ENCODE peak calls at places on chromosomes 16 and 17, in eight cellular contexts. D is body of pancreas; Q is heart right ventricle; O is endothelial cell of umbilical vein; A is lower leg skin; N is lower lobe of right lung; F is ascending aorta; H is effector memory CD4-positive, alpha-beta T cell. E is an unnamed sample.

GRCh38 chr16:49856741-49857330 is 924 bp upstream of the ZNF423 start:
- DNase-seq in D (peak; percentile 78), Q (peak; percentile 87), O (peak; percentile 77), A (peak; percentile 95), N (peak; percentile 75), F (no peak), H (no peak), E (peak; percentile 11)

GRCh38 chr17:74354123-74354522 is 7.5 kb downstream of the BTBD17 start:
- DNase-seq in D (no peak), Q (no peak), O (no peak), A (no peak), N (no peak), F (no peak), H (no peak), E (no peak)

GRCh38 chr17:48294989-48295892 is 134.8 kb downstream of the SKAP1 start:
- DNase-seq in D (no peak), Q (no peak), O (peak; percentile 76), A (no peak), N (no peak), F (no peak), H (no peak), E (no peak)

GRCh38 chr17:10325036-10325435 is 47.8 kb downstream of the MYH13 start:
- DNase-seq in D (no peak), Q (no peak), O (no peak), A (no peak), N (no peak), F (no peak), H (no peak), E (no peak)

GRCh38 chr17:12568358-12569251 is 97.1 kb upstream of the MYOCD start:
- DNase-seq in D (no peak), Q (no peak), O (no peak), A (no peak), N (no peak), F (no peak), H (no peak), E (no peak)

GRCh38 chr17:31308372-31308905 is 5.4 kb downstream of the EVI2B start:
- DNase-seq in D (no peak), Q (no peak), O (no peak), A (no peak), N (no peak), F (no peak), H (no peak), E (no peak)

GRCh38 chr17:68759343-68760140 is 158.4 kb upstream of the FAM20A start:
- DNase-seq in D (peak; percentile 90), Q (peak; percentile 88), O (peak; percentile 91), A (peak; percentile 97), N (peak; percentile 91), F (peak; percentile 74), H (no peak), E (peak; percentile 75)

GRCh38 chr17:11492511-11492910 is 105.8 kb upstream of the DNAH9 start:
- DNase-seq in D (no peak), Q (no peak), O (no peak), A (no peak), N (no peak), F (no peak), H (no peak), E (no peak)

GRCh38 chr16:84406006-84406963 is 37.9 kb downstream of the ATP2C2 start:
- DNase-seq in D (no peak), Q (no peak), O (no peak), A (no peak), N (no peak), F (no peak), H (no peak), E (no peak)

GRCh38 chr17:3318336-3318735 is 20.2 kb upstream of the OR3A1 start:
- DNase-seq in D (no peak), Q (no peak), O (no peak), A (no peak), N (no peak), F (no peak), H (no peak), E (no peak)

GRCh38 chr17:47205419-47205963 is 3.7 kb upstream of the MYL4 start:
- DNase-seq in D (peak; percentile 71), Q (peak; percentile 54), O (no peak), A (no peak), N (peak; percentile 82), F (no peak), H (peak; percentile 51), E (no peak)
- H3K4me3 ChIP-seq in D (no peak overlapping the region), Q (no peak overlapping the region), O (no peak overlapping the region), A (no peak overlapping the region), N (peak overlapping the region; percentile 10), F (peak overlapping the region; percentile 0), H (peak overlapping the region; percentile 20), E (no peak overlapping the region)

DNA sequence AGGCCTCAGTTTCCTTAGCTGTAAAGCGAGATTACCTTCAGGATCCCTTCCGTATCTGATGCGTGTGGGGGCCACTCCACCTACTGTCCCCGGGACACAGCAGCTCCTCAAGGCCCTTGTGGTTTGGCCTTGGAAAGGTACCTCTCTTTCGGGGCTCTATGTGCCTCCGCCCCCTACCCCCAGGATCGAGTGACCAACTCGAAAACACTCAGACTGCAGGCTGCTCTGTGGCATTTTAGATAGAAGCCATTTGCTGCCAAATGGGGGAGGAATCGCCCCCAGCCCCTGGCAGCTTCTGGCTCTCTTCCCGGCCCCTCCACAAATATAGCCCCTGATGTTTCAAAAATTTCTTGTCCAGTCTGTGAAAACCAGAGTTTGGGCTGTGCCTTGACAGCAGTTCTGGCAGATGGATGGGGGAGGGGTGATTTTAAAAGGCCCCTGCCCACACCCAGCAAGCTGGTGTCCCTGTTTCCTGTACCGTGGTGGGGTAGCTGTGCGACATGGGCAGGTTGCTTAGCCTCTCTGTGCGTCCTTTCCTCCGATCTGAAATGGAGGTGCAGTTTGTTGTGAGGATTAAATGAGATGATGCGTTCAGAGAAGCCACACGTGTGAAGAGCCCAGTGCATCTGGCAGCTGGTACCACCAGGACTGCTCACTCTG is 1.1 kb upstream of the WFIKKN2 start:
- DNase-seq in D (no peak), Q (no peak), O (no peak), A (no peak), N (no peak), F (no peak), H (no peak), E (no peak)
- H3K4me3 ChIP-seq in D (no peak overlapping the region), Q (no peak overlapping the region), O (no peak overlapping the region), A (no peak overlapping the region), N (peak overlapping the region; percentile 31), F (peak overlapping the region; percentile 64), H (no peak overlapping the region), E (no peak overlapping the region)

GRCh38 chr17:1186214-1186820 is 6.5 kb upstream of the ABR start:
- DNase-seq in D (no peak), Q (no peak), O (no peak), A (no peak), N (no peak), F (no peak), H (no peak), E (no peak)

GRCh38 chr17:1188812-1189211 is 9.0 kb upstream of the ABR start:
- DNase-seq in D (peak; percentile 90), Q (peak; percentile 80), O (peak; percentile 40), A (peak; percentile 99), N (peak; percentile 89), F (peak; percentile 94), H (no peak), E (peak; percentile 91)

GRCh38 chr17:1182831-1183578 is 3.2 kb upstream of the ABR start:
- DNase-seq in D (no peak), Q (no peak), O (no peak), A (no peak), N (no peak), F (no peak), H (no peak), E (no peak)

GRCh38 chr17:1181769-1182137 is 2.0 kb upstream of the ABR start:
- DNase-seq in D (no peak), Q (no peak), O (no peak), A (no peak), N (no peak), F (no peak), H (no peak), E (no peak)

DNA sequence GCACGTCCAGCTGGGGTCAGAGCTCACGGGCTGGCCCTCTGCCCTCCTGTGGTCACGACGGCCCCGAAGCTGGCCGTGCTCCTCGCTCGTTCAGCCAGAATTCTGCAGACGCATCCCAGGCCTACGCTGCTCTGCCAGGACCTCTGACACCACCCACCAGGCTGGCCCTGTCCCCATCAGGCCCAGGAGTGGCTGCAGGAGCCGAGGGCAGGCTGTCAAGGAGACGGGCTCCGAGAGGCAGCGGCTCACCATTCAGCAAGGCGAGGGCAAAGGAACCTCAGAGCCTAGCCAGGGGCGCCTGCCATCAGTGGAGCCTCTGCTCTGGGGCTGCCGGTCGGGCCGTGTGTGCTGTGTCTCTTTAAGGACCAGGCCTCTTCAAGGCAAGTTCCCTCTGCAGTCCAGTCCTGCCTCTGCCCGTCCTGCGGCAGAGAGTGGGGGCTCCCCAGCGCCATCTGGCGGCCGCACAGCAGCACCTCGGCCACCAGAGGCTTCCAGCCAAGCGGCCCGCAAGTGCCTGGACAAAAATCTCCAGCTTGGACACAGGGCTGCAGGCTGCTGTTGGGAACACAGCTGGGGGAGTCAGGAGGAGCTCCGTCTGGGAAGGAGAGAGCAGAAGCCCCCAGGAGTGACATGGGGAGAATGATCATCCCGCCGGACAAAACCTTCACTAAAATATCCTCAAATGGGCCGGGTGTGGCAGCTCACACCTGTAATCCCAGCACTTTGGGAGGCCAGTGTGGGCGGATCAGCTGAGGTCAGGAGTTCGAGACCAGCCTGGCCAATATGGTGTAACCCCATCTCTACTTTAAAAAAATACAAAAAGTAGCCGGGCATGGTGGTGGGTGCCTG is 7.4 kb upstream of the ABR start:
- DNase-seq in D (peak; percentile 86), Q (peak; percentile 86), O (peak; percentile 84), A (peak; percentile 95), N (peak; percentile 90), F (no peak), H (peak; percentile 54), E (peak; percentile 49)
- H3K4me3 ChIP-seq in D (no peak overlapping the region), Q (peak overlapping the region; percentile 21), O (no peak overlapping the region), A (no peak overlapping the region), N (peak overlapping the region; percentile 48), F (peak overlapping the region; percentile 50), H (no peak overlapping the region), E (peak overlapping the region; percentile 33)

GRCh38 chr17:39027440-39028035 is 60.3 kb upstream of the FBXO47 start:
- DNase-seq in D (peak; percentile 21), Q (peak; percentile 18), O (no peak), A (peak; percentile 77), N (no peak), F (no peak), H (no peak), E (no peak)
- H3K4me3 ChIP-seq in D (no peak overlapping the region), Q (peak overlapping the region; percentile 38), O (no peak overlapping the region), A (no peak overlapping the region), N (peak overlapping the region; percentile 50), F (peak overlapping the region; percentile 58), H (peak overlapping the region; percentile 34), E (peak overlapping the region; percentile 41)

DNA sequence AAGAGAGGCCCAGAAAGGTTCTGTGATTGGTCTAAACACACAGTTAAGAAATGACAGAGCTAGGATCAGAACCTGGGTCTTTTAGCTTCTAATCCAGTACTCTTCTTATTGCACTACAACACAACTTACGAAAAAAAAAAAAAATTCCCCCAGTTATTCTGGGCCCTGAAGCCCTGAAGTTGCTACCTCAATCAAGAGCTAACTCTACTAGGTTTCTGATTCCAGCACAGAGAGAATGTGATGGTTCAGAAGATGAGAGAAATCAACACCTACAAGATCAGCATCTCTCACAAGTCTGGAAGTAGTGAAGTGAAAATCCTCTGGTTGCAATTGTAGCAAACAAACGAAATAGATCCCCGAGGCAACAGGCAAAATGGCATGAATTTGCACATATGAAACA is 37.3 kb downstream of the GRB7 start:
- DNase-seq in D (no peak), Q (no peak), O (no peak), A (no peak), N (no peak), F (no peak), H (no peak), E (no peak)
- H3K4me3 ChIP-seq in D (no peak overlapping the region), Q (no peak overlapping the region), O (no peak overlapping the region), A (no peak overlapping the region), N (peak overlapping the region; percentile 36), F (no peak overlapping the region), H (peak overlapping the region; percentile 28), E (no peak overlapping the region)

GRCh38 chr17:7627250-7628121 is at the start of gene SAT2:
- DNase-seq in D (peak; percentile 96), Q (peak; percentile 96), O (peak; percentile 92), A (peak; percentile 99), N (peak; percentile 95), F (peak; percentile 80), H (peak; percentile 79), E (peak; percentile 83)
- H3K4me3 ChIP-seq in D (peak within 1 kb of the TSS; percentile 65), Q (peak within 1 kb of the TSS; percentile 59), O (peak within 1 kb of the TSS; percentile 87), A (peak within 1 kb of the TSS; percentile 55), N (peak within 1 kb of the TSS; percentile 78), F (peak within 1 kb of the TSS; percentile 76), H (peak within 1 kb of the TSS; percentile 80), E (peak within 1 kb of the TSS; percentile 90)